ENCODE peak calls at places on chromosome 13, in six cellular contexts. B is mesendoderm; W is stimulated activated CD4-positive, alpha-beta T cell treated with anti-CD3 and anti-CD28 coated beads, Interleukin-4, amount 100 ng/mL, for 1 hour; G is GF-D8; F is NCI-H524 treated with DMSO at 0.1 percent for 48 hours; X is NCI-H1105. Z is an unnamed sample.
A peak's percentile ranks its signal among the peaks of the same experiment; 100 is the strongest.

GRCh38 chr13:94464771-94465170 is 14.7 kb downstream of the DCT start:
- DNase-seq in B (peak; percentile 32), W (peak; percentile 53), G (no peak), F (no peak), X (no peak), Z (no peak)

GRCh38 chr13:86932935-86933334 is 738.2 kb upstream of the SLITRK5 start:
- DNase-seq in B (peak; percentile 99), W (no peak), G (no peak), F (no peak), X (no peak), Z (no peak)

GRCh38 chr13:43766766-43767165 is 20.0 kb downstream of the ENOX1 start:
- DNase-seq in B (no peak), W (no peak), G (no peak), F (no peak), X (no peak), Z (no peak)

GRCh38 chr13:93505104-93505952 is 278.7 kb downstream of the GPC6 start:
- DNase-seq in B (no peak), W (no peak), G (no peak), F (peak; percentile 16), X (no peak), Z (peak; percentile 8)

GRCh38 chr13:111095031-111095840 is 19.9 kb upstream of the ARHGEF7 start:
- DNase-seq in B (no peak), W (no peak), G (no peak), F (no peak), X (no peak), Z (no peak)

GRCh38 chr13:40666905-40667621 is 622 bp upstream of the FOXO1 start:
- DNase-seq in B (peak; percentile 78), W (peak; percentile 37), G (no peak), F (no peak), X (no peak), Z (no peak)

GRCh38 chr13:104854007-104854406 is 1681.5 kb downstream of the EFNB2 start:
- DNase-seq in B (no peak), W (no peak), G (no peak), F (no peak), X (no peak), Z (no peak)

GRCh38 chr13:33615436-33615835 is 202.5 kb upstream of the RFC3 start:
- DNase-seq in B (no peak), W (no peak), G (no peak), F (peak; percentile 86), X (peak; percentile 4), Z (no peak)

GRCh38 chr13:80663788-80664187 is 322.9 kb upstream of the SPRY2 start:
- DNase-seq in B (no peak), W (no peak), G (no peak), F (no peak), X (no peak), Z (no peak)

GRCh38 chr13:35600137-35600536 is 123.6 kb upstream of the MAB21L1 start:
- DNase-seq in B (no peak), W (no peak), G (no peak), F (no peak), X (no peak), Z (no peak)